ENCODE peak calls at places on chromosomes 1 and 21, in eight cellular contexts. One of them, this sample, is unnamed. For H3K4me1, the result is how much of the 10 kb centered on the place peaks cover.

GRCh38 chr1:215992620-215993019 is 425.5 kb downstream of the KCTD3 start:
- DNase-seq in small intestine: no peak
- DNase-seq in HCT116: no peak
- DNase-seq in heart left ventricle: no peak
- DNase-seq in heart right ventricle: no peak
- DNase-seq in SJSA1: no peak
- DNase-seq in HepG2: peak
- DNase-seq in psoas muscle: no peak
- DNase-seq in this sample: no peak

GRCh38 chr1:66140072-66140471 is 347.4 kb downstream of the PDE4B start:
- DNase-seq in HCT116: no peak
- DNase-seq in SJSA1: no peak
- DNase-seq in small intestine: no peak
- DNase-seq in HepG2: no peak
- DNase-seq in psoas muscle: no peak
- DNase-seq in heart right ventricle: no peak
- DNase-seq in heart left ventricle: no peak
- DNase-seq in this sample: no peak

GRCh38 chr1:67604778-67605177 is 80.2 kb upstream of the GADD45A start:
- DNase-seq in HCT116: no peak
- DNase-seq in psoas muscle: no peak
- DNase-seq in small intestine: no peak
- DNase-seq in heart right ventricle: no peak
- DNase-seq in SJSA1: no peak
- DNase-seq in heart left ventricle: no peak
- DNase-seq in HepG2: no peak
- DNase-seq in this sample: no peak

GRCh38 chr21:34813266-34813886 is 144.6 kb downstream of the CLIC6 start:
- DNase-seq in HepG2: no peak
- DNase-seq in psoas muscle: no peak
- DNase-seq in heart right ventricle: no peak
- DNase-seq in SJSA1: peak
- DNase-seq in heart left ventricle: no peak
- DNase-seq in small intestine: no peak
- DNase-seq in HCT116: no peak
- DNase-seq in this sample: no peak

GRCh38 chr1:245091171-245091621 is 63.6 kb upstream of the KIF26B start:
- DNase-seq in HepG2: no peak
- DNase-seq in psoas muscle: no peak
- DNase-seq in small intestine: no peak
- DNase-seq in SJSA1: no peak
- DNase-seq in HCT116: no peak
- DNase-seq in heart right ventricle: no peak
- DNase-seq in heart left ventricle: no peak
- DNase-seq in this sample: no peak

GRCh38 chr1:241985787-241986186 is 13.1 kb downstream of the MAP1LC3C start:
- DNase-seq in small intestine: peak
- DNase-seq in HCT116: peak
- DNase-seq in heart left ventricle: no peak
- DNase-seq in HepG2: peak
- DNase-seq in SJSA1: no peak
- DNase-seq in heart right ventricle: no peak
- DNase-seq in psoas muscle: no peak
- DNase-seq in this sample: peak

GRCh38 chr1:151968058-151968457 is 25.6 kb downstream of the S100A10 start:
- DNase-seq in psoas muscle: no peak
- DNase-seq in SJSA1: peak
- DNase-seq in HepG2: peak
- DNase-seq in heart left ventricle: no peak
- DNase-seq in heart right ventricle: peak
- DNase-seq in HCT116: no peak
- DNase-seq in small intestine: peak
- DNase-seq in this sample: no peak

GRCh38 chr1:115877511-115877910 is 36.6 kb upstream of the NHLH2 start:
- DNase-seq in psoas muscle: no peak
- DNase-seq in SJSA1: no peak
- DNase-seq in HCT116: no peak
- DNase-seq in HepG2: no peak
- DNase-seq in heart left ventricle: no peak
- DNase-seq in heart right ventricle: no peak
- DNase-seq in small intestine: no peak
- DNase-seq in this sample: no peak

GRCh38 chr1:17617787-17618557 is 78.5 kb downstream of the ARHGEF10L start:
- DNase-seq in psoas muscle: peak
- DNase-seq in heart right ventricle: peak
- DNase-seq in small intestine: no peak
- DNase-seq in heart left ventricle: peak
- DNase-seq in HepG2: no peak
- DNase-seq in HCT116: no peak
- DNase-seq in SJSA1: no peak
- DNase-seq in this sample: no peak

GRCh38 chr1:201917362-201918033 is 28.8 kb downstream of the SHISA4 start:
- DNase-seq in small intestine: no peak
- DNase-seq in heart left ventricle: no peak
- DNase-seq in SJSA1: peak
- DNase-seq in heart right ventricle: no peak
- DNase-seq in psoas muscle: peak
- DNase-seq in HepG2: no peak
- DNase-seq in HCT116: no peak
- DNase-seq in this sample: no peak

GRCh38 chr1:176896216-176896615 is 268.3 kb downstream of the ASTN1 start:
- DNase-seq in psoas muscle: no peak
- DNase-seq in heart right ventricle: no peak
- DNase-seq in small intestine: no peak
- DNase-seq in HCT116: no peak
- DNase-seq in SJSA1: no peak
- DNase-seq in heart left ventricle: no peak
- DNase-seq in HepG2: no peak
- DNase-seq in this sample: no peak

DNA sequence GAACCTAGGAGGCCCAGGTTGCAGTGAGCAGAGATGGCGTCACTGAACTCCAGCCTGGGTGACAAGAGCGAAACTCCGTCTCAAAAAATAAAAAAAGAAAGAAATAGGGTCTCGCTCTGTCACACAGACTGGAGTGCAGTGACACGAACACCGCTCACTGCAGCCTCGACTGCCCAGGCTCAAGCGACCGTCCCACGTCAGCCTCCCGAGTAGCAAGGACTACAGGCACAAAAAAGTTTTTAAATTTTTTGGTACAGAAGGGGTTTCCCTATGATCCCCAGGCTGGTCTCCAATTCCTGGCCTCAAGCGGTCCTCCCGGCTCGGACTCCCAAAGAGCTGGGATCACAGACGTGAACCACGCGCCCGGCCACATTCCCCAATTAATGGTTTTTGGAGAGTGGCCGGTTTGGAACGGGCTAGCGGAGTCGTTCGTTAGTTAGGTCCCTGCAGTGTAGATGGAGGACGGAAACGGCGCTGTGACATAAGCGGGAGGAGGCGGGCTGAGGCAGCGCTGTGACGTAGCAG is 611 bp upstream of the GUK1 start:
- DNase-seq in HCT116: no peak
- DNase-seq in heart left ventricle: no peak
- DNase-seq in psoas muscle: no peak
- DNase-seq in SJSA1: no peak
- DNase-seq in HepG2: no peak
- DNase-seq in small intestine: no peak
- DNase-seq in heart right ventricle: no peak
- DNase-seq in this sample: no peak
- H3K4me1 ChIP-seq in HCT116: under half
- H3K4me1 ChIP-seq in heart left ventricle: under half
- H3K4me1 ChIP-seq in psoas muscle: under half
- H3K4me1 ChIP-seq in SJSA1: under half
- H3K4me1 ChIP-seq in HepG2: under half
- H3K4me1 ChIP-seq in small intestine: under half
- H3K4me1 ChIP-seq in heart right ventricle: under half
- H3K4me1 ChIP-seq in this sample: under half

DNA sequence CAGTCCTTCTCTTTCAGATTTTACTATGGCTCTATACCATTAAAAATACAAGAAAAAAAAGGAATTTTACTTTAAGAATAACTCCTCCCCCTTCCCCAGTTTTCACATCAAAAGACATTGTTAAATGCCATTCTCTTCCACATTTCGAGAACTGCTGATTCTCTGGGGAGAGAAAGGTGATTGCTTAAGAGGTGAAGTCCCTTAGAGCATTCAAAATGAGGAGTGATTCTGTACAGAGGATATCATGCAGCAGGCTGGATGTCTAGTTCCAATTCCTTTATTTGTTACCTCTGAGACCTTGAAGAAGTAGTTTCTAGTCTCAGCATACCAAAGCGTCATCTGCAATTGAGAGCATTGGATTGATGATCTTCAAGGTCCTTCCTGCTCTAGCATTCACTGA is 46.9 kb downstream of the FMO3 start:
- DNase-seq in HCT116: no peak
- DNase-seq in HepG2: no peak
- DNase-seq in heart left ventricle: no peak
- DNase-seq in SJSA1: no peak
- DNase-seq in heart right ventricle: no peak
- DNase-seq in psoas muscle: no peak
- DNase-seq in small intestine: no peak
- DNase-seq in this sample: no peak
- H3K4me1 ChIP-seq in HCT116: under half
- H3K4me1 ChIP-seq in HepG2: under half
- H3K4me1 ChIP-seq in heart left ventricle: under half
- H3K4me1 ChIP-seq in SJSA1: under half
- H3K4me1 ChIP-seq in heart right ventricle: under half
- H3K4me1 ChIP-seq in psoas muscle: under half
- H3K4me1 ChIP-seq in small intestine: under half
- H3K4me1 ChIP-seq in this sample: under half

GRCh38 chr1:12232221-12232620 is 2.4 kb downstream of the VPS13D start:
- DNase-seq in HCT116: peak
- DNase-seq in small intestine: peak
- DNase-seq in HepG2: no peak
- DNase-seq in heart left ventricle: no peak
- DNase-seq in SJSA1: no peak
- DNase-seq in psoas muscle: peak
- DNase-seq in heart right ventricle: peak
- DNase-seq in this sample: no peak
- H3K4me1 ChIP-seq in HCT116: under half
- H3K4me1 ChIP-seq in small intestine: under half
- H3K4me1 ChIP-seq in HepG2: under half
- H3K4me1 ChIP-seq in heart left ventricle: under half
- H3K4me1 ChIP-seq in SJSA1: under half
- H3K4me1 ChIP-seq in psoas muscle: under half
- H3K4me1 ChIP-seq in heart right ventricle: under half
- H3K4me1 ChIP-seq in this sample: under half

DNA sequence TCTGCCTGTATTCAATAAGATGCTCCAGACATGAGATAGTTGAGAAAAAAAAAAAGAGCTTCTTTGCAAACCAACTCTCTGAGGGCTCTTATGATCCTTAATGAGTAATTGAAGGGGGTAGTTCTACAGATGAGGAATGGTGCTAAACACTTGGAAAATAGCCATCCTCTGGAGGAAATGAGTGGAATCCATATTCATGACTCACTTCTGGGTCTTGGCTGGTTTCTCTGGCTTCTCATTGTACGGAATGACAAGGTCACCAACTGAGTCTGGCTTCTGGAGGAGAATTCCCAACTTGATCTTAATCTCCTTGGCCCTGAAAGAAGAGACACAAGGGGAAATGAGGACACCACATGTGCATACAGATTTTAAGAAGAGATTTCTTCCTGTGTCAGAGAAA is 34.7 kb downstream of the RGS5 start:
- DNase-seq in psoas muscle: no peak
- DNase-seq in small intestine: no peak
- DNase-seq in heart right ventricle: peak
- DNase-seq in HCT116: peak
- DNase-seq in SJSA1: peak
- DNase-seq in HepG2: no peak
- DNase-seq in heart left ventricle: no peak
- DNase-seq in this sample: no peak
- H3K4me1 ChIP-seq in psoas muscle: under half
- H3K4me1 ChIP-seq in small intestine: under half
- H3K4me1 ChIP-seq in heart right ventricle: under half
- H3K4me1 ChIP-seq in HCT116: under half
- H3K4me1 ChIP-seq in SJSA1: half or more
- H3K4me1 ChIP-seq in HepG2: under half
- H3K4me1 ChIP-seq in heart left ventricle: under half
- H3K4me1 ChIP-seq in this sample: under half